ENCODE peak calls at places on chromosomes 2 and 18, in four cellular contexts. B, J, W and R are unnamed samples.

GRCh38 chr2:36356199-36356989 is 816 bp downstream of the CRIM1 start:
- DNase-seq in J (no peak), B (no peak), W (peak; percentile 87), R (peak; percentile 58)

GRCh38 chr2:38626326-38627031 is 23.8 kb upstream of the HNRNPLL start:
- DNase-seq in J (no peak), B (no peak), W (no peak), R (no peak)

GRCh38 chr2:238433941-238434845 is 7.5 kb downstream of the ASB1 start:
- DNase-seq in B (peak; percentile 92), J (peak; percentile 98), W (no peak), R (no peak)

GRCh38 chr2:12816379-12817306 is 99.9 kb downstream of the TRIB2 start:
- DNase-seq in J (peak; percentile 61), B (no peak), W (no peak), R (no peak)

GRCh38 chr18:74702951-74703350 is 105.3 kb downstream of the ZNF407 start:
- DNase-seq in W (no peak), J (no peak), B (no peak), R (no peak)

GRCh38 chr18:59906203-59906602 is 6.4 kb downstream of the PMAIP1 start:
- DNase-seq in J (no peak), B (no peak), W (no peak), R (no peak)

GRCh38 chr2:2662037-2662846 is 331.2 kb upstream of the MYT1L start:
- DNase-seq in W (no peak), J (no peak), B (no peak), R (no peak)

GRCh38 chr2:186589733-186590537 is at the start of gene ITGAV:
- DNase-seq in J (peak; percentile 85), B (peak; percentile 49), W (peak; percentile 98), R (peak; percentile 96)

GRCh38 chr18:10139783-10140410 is 226.1 kb downstream of the VAPA start:
- DNase-seq in B (no peak), J (no peak), W (no peak), R (no peak)

GRCh38 chr2:113072584-113072983 is 4.8 kb downstream of the IL1F10 start:
- DNase-seq in J (no peak), W (no peak), B (no peak), R (no peak)

GRCh38 chr2:170369894-170370293 is 191.9 kb downstream of the MYO3B start:
- DNase-seq in B (no peak), W (no peak), J (peak; percentile 49), R (peak; percentile 49)

GRCh38 chr18:286515-287310 is 18.9 kb upstream of the THOC1 start:
- DNase-seq in B (no peak), J (peak; percentile 69), W (no peak), R (peak; percentile 26)

GRCh38 chr18:34493566-34494358 is 216.3 kb upstream of the DTNA start:
- DNase-seq in W (peak; percentile 77), J (no peak), B (no peak), R (peak; percentile 83)

GRCh38 chr18:24417465-24417864 is 9.0 kb upstream of the IMPACT start:
- DNase-seq in B (no peak), J (no peak), W (no peak), R (no peak)

GRCh38 chr2:98459776-98460175 is 15.1 kb downstream of the INPP4A start:
- DNase-seq in B (no peak), W (no peak), J (no peak), R (no peak)

GRCh38 chr18:13525381-13526029 is 200.9 kb downstream of the FAM210A start:
- DNase-seq in W (peak; percentile 53), B (no peak), J (no peak), R (peak; percentile 35)

GRCh38 chr2:68487773-68488355 is 20.5 kb downstream of the APLF start:
- DNase-seq in J (peak; percentile 49), B (no peak), W (no peak), R (peak; percentile 47)

GRCh38 chr2:9276901-9277455 is 70.4 kb downstream of the ASAP2 start:
- DNase-seq in J (no peak), B (no peak), W (no peak), R (no peak)

GRCh38 chr2:177716484-177716883 is 323.9 kb downstream of the AGPS start:
- DNase-seq in B (no peak), W (no peak), J (no peak), R (no peak)

GRCh38 chr2:42216712-42217111 is 47.6 kb downstream of the EML4 start:
- DNase-seq in W (no peak), J (peak; percentile 93), B (no peak), R (no peak)

GRCh38 chr2:134275058-134275862 is 21.4 kb downstream of the MGAT5 start:
- DNase-seq in W (no peak), B (no peak), J (no peak), R (no peak)

GRCh38 chr2:201786471-201786870 is 5.7 kb upstream of the ALS2 start:
- DNase-seq in W (no peak), J (no peak), B (no peak), R (no peak)

GRCh38 chr2:11123856-11124759 is 31.2 kb upstream of the SLC66A3 start:
- DNase-seq in W (no peak), J (peak; percentile 41), B (no peak), R (peak; percentile 91)

GRCh38 chr2:15557947-15558346 is 3.2 kb downstream of the NBAS start:
- DNase-seq in W (no peak), J (no peak), B (no peak), R (no peak)

GRCh38 chr2:118003396-118003824 is 10.5 kb downstream of the CCDC93 start:
- DNase-seq in B (peak; percentile 63), J (peak; percentile 93), W (no peak), R (peak; percentile 87)

GRCh38 chr2:197159681-197160211 is 150.8 kb downstream of the ANKRD44 start:
- DNase-seq in J (peak; percentile 65), B (no peak), W (no peak), R (no peak)

GRCh38 chr2:198040820-198041219 is 236.4 kb downstream of the PLCL1 start:
- DNase-seq in J (no peak), B (no peak), W (no peak), R (no peak)

GRCh38 chr2:204763974-204764703 is 218.9 kb downstream of the PARD3B start:
- DNase-seq in J (no peak), W (no peak), B (no peak), R (peak; percentile 34)

GRCh38 chr2:192087398-192087958 is 107.3 kb downstream of the TMEFF2 start:
- DNase-seq in J (no peak), B (no peak), W (no peak), R (no peak)

GRCh38 chr2:64311948-64312621 is 141.9 kb upstream of the LGALSL start:
- DNase-seq in J (peak; percentile 88), B (peak; percentile 69), W (peak; percentile 85), R (peak; percentile 56)
- H3K4me3 ChIP-seq in J (peak overlapping the region; percentile 22), B (peak overlapping the region; percentile 11), W (peak overlapping the region; percentile 9), R (no peak overlapping the region)

GRCh38 chr2:74002515-74003391 is 18.0 kb downstream of the TET3 start:
- DNase-seq in W (peak; percentile 94), B (no peak), J (peak; percentile 73), R (peak; percentile 91)
- H3K4me3 ChIP-seq in W (peak overlapping the region; percentile 66), B (peak overlapping the region; percentile 42), J (peak overlapping the region; percentile 83), R (peak overlapping the region; percentile 93)

GRCh38 chr2:63047534-63048281 is 2.9 kb upstream of the OTX1 start:
- DNase-seq in J (no peak), W (peak; percentile 68), B (no peak), R (peak; percentile 72)
- H3K4me3 ChIP-seq in J (no peak overlapping the region), W (no peak overlapping the region), B (no peak overlapping the region), R (peak overlapping the region; percentile 89)

GRCh38 chr18:46311491-46311890 is 207.3 kb downstream of the HAUS1 start:
- DNase-seq in J (no peak), W (no peak), B (no peak), R (no peak)
- H3K4me3 ChIP-seq in J (no peak overlapping the region), W (no peak overlapping the region), B (no peak overlapping the region), R (no peak overlapping the region)

DNA sequence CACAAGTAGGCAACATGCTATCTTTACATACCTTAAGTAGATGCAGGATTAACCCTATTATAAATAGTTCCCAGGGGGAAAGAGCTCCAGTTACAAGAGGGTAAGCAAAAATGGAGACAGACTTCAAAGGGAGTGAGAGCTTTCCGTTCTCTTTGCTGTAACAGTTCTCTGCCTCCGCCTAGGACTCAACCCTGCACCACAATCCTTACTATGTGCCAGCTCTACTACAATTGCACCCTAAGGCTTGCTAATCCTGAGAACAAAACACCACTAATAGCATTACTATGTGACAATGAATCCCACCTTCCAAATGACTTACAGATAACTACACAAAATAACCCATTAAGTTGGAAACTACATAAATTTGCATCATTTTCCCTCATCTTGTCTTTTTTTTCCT is 7.7 kb downstream of the ZBTB14 start:
- DNase-seq in B (no peak), J (no peak), W (no peak), R (no peak)
- H3K4me3 ChIP-seq in B (no peak overlapping the region), J (no peak overlapping the region), W (no peak overlapping the region), R (no peak overlapping the region)

GRCh38 chr18:26864658-26865057 is 849 bp downstream of the AQP4 start:
- DNase-seq in J (no peak), B (no peak), W (no peak), R (peak; percentile 15)
- H3K4me3 ChIP-seq in J (no peak overlapping the region), B (no peak overlapping the region), W (no peak overlapping the region), R (peak overlapping the region; percentile 61)

DNA sequence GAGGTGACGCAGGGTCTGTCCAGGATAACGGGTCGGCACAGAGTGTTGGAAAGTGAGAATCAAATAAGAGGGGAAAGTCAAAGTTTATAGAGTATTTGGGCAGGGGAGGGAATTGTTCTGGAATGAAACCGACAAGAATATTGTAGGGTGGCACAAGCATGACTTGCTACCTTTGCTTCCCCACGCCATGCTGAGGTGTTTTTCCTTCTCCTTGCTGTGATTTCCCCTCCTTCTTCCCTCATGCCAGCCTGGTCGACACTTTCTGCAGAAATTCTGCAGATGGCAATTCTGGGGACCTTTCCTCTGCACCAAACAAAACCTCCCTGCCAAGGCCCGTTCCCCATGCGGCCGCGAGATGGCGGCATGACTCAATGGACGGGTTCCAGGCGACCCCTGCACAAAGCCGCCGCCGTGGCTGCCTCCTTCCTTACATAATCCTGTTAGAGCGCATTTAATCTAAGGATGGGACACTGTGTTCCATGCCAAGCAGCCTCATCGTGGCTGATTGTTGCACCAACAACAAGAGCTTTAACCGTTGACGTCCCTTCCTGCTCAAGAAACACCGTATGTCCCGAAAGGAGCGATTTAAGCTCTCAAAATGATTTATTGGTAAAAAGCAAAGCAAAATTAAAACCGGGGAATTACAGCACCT is at the start of gene MRO:
- DNase-seq in W (peak; percentile 94), B (peak; percentile 20), J (peak; percentile 76), R (peak; percentile 87)
- H3K4me3 ChIP-seq in W (peak within 1 kb of the TSS; percentile 52), B (peak within 1 kb of the TSS; percentile 27), J (peak within 1 kb of the TSS; percentile 58), R (peak within 1 kb of the TSS; percentile 48)

DNA sequence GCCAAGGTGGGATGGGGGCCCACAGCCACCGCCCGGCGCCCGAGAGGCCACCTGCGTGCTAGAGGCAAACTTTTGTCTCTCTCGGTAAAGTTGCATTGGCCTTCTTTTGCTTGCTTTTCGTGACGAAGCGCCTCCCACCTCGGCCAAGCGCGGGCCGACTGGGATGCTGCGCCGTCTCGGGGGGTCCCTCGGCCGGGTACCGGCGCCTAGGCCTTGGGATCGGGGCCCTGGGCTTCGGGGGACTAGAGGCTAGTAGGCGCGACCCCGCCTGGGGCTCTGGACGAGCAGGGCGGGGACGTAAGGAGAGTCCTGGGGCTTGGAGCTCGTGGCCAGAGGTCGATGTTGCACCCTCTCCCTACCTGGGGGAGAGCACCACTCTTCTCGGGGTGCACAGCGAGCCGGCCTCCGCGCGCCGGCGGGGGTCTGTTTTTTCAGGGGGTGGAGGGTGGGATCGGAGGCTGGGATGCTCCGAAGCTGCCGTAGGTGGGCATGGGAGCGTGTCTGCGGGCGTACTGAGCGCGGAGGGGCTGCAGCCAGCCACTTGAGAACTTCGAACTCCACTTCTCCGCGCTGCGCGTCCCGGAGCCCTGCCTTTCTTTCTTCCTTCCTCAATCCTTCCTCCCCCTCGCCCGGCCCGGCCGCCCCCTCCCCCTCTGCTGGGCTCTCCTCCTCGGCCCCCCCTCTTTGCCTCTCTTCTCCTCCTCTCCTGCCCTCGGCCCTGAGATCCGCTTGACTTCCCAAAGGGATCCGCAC is 710 bp downstream of the GLI2 start:
- DNase-seq in J (no peak), B (no peak), W (peak; percentile 83), R (peak; percentile 20)
- H3K4me3 ChIP-seq in J (peak overlapping the region; percentile 82), B (peak overlapping the region; percentile 78), W (no peak overlapping the region), R (peak overlapping the region; percentile 91)